ENCODE peak calls at places on chromosomes 7 and 10, in ten cellular contexts. One of them, this sample, is unnamed.
A peak's percentile ranks its signal among the peaks of the same experiment; 100 is the strongest.

GRCh38 chr7:1410992-1411391 is 48.3 kb downstream of the MICALL2 start:
- DNase-seq in CD4-positive, CD25-positive, alpha-beta regulatory T cell: no peak
- DNase-seq in NT2/D1: no peak
- DNase-seq in transverse colon: no peak
- DNase-seq in AG04450: no peak
- DNase-seq in breast epithelium: no peak
- DNase-seq in hepatocyte: no peak
- DNase-seq in thoracic aorta: no peak
- DNase-seq in psoas muscle: no peak
- DNase-seq in tibial artery: no peak
- DNase-seq in this sample: no peak

GRCh38 chr10:8086315-8086714 is 31.8 kb downstream of the GATA3 start:
- DNase-seq in tibial artery: no peak
- DNase-seq in thoracic aorta: no peak
- DNase-seq in psoas muscle: no peak
- DNase-seq in transverse colon: no peak
- DNase-seq in breast epithelium: no peak
- DNase-seq in CD4-positive, CD25-positive, alpha-beta regulatory T cell: no peak
- DNase-seq in NT2/D1: no peak
- DNase-seq in hepatocyte: no peak
- DNase-seq in AG04450: no peak
- DNase-seq in this sample: no peak

GRCh38 chr7:1669954-1670893 is at the start of gene ELFN1:
- DNase-seq in transverse colon: no peak
- DNase-seq in hepatocyte: peak; percentile 79
- DNase-seq in NT2/D1: peak; percentile 82
- DNase-seq in breast epithelium: no peak
- DNase-seq in psoas muscle: peak; percentile 10
- DNase-seq in thoracic aorta: no peak
- DNase-seq in CD4-positive, CD25-positive, alpha-beta regulatory T cell: no peak
- DNase-seq in AG04450: no peak
- DNase-seq in tibial artery: peak; percentile 7
- DNase-seq in this sample: no peak

GRCh38 chr7:57646901-57647246 is 196.9 kb downstream of the ZNF716 start:
- DNase-seq in hepatocyte: no peak
- DNase-seq in tibial artery: no peak
- DNase-seq in transverse colon: no peak
- DNase-seq in psoas muscle: no peak
- DNase-seq in thoracic aorta: no peak
- DNase-seq in NT2/D1: no peak
- DNase-seq in CD4-positive, CD25-positive, alpha-beta regulatory T cell: no peak
- DNase-seq in breast epithelium: no peak
- DNase-seq in AG04450: no peak
- DNase-seq in this sample: no peak

GRCh38 chr10:57262908-57263307 is 901.8 kb upstream of the ZWINT start:
- DNase-seq in AG04450: no peak
- DNase-seq in hepatocyte: no peak
- DNase-seq in breast epithelium: no peak
- DNase-seq in NT2/D1: no peak
- DNase-seq in psoas muscle: no peak
- DNase-seq in transverse colon: no peak
- DNase-seq in CD4-positive, CD25-positive, alpha-beta regulatory T cell: no peak
- DNase-seq in thoracic aorta: no peak
- DNase-seq in tibial artery: no peak
- DNase-seq in this sample: no peak

GRCh38 chr10:115092555-115093285 is 445 bp upstream of the ATRNL1 start:
- DNase-seq in CD4-positive, CD25-positive, alpha-beta regulatory T cell: peak; percentile 1
- DNase-seq in thoracic aorta: no peak
- DNase-seq in NT2/D1: peak; percentile 25
- DNase-seq in transverse colon: peak; percentile 14
- DNase-seq in AG04450: no peak
- DNase-seq in breast epithelium: no peak
- DNase-seq in hepatocyte: peak; percentile 68
- DNase-seq in tibial artery: no peak
- DNase-seq in psoas muscle: peak; percentile 29
- DNase-seq in this sample: peak; percentile 14

GRCh38 chr10:6840766-6841165 is 260.7 kb upstream of the PRKCQ start:
- DNase-seq in hepatocyte: no peak
- DNase-seq in CD4-positive, CD25-positive, alpha-beta regulatory T cell: no peak
- DNase-seq in tibial artery: no peak
- DNase-seq in thoracic aorta: no peak
- DNase-seq in psoas muscle: no peak
- DNase-seq in NT2/D1: no peak
- DNase-seq in breast epithelium: no peak
- DNase-seq in AG04450: peak; percentile 6
- DNase-seq in transverse colon: no peak
- DNase-seq in this sample: no peak

GRCh38 chr7:148303295-148304013 is 287.1 kb upstream of the C7orf33 start:
- DNase-seq in tibial artery: peak; percentile 82
- DNase-seq in psoas muscle: peak; percentile 76
- DNase-seq in transverse colon: peak; percentile 39
- DNase-seq in AG04450: no peak
- DNase-seq in breast epithelium: peak; percentile 53
- DNase-seq in NT2/D1: no peak
- DNase-seq in hepatocyte: peak; percentile 80
- DNase-seq in CD4-positive, CD25-positive, alpha-beta regulatory T cell: no peak
- DNase-seq in thoracic aorta: peak; percentile 25
- DNase-seq in this sample: no peak

GRCh38 chr7:33334349-33334748 is 205.0 kb downstream of the BBS9 start:
- DNase-seq in tibial artery: no peak
- DNase-seq in AG04450: no peak
- DNase-seq in thoracic aorta: no peak
- DNase-seq in psoas muscle: no peak
- DNase-seq in CD4-positive, CD25-positive, alpha-beta regulatory T cell: no peak
- DNase-seq in NT2/D1: peak; percentile 44
- DNase-seq in hepatocyte: peak; percentile 26
- DNase-seq in transverse colon: no peak
- DNase-seq in breast epithelium: no peak
- DNase-seq in this sample: no peak

GRCh38 chr7:136857573-136857972 is 10.9 kb upstream of the CHRM2 start:
- DNase-seq in hepatocyte: peak; percentile 23
- DNase-seq in thoracic aorta: no peak
- DNase-seq in breast epithelium: no peak
- DNase-seq in CD4-positive, CD25-positive, alpha-beta regulatory T cell: no peak
- DNase-seq in transverse colon: no peak
- DNase-seq in psoas muscle: no peak
- DNase-seq in AG04450: no peak
- DNase-seq in NT2/D1: no peak
- DNase-seq in tibial artery: no peak
- DNase-seq in this sample: no peak

GRCh38 chr7:95440394-95441038 is 5.7 kb upstream of the PON2 start:
- DNase-seq in thoracic aorta: no peak
- DNase-seq in NT2/D1: no peak
- DNase-seq in hepatocyte: peak; percentile 40
- DNase-seq in breast epithelium: no peak
- DNase-seq in tibial artery: no peak
- DNase-seq in AG04450: no peak
- DNase-seq in CD4-positive, CD25-positive, alpha-beta regulatory T cell: no peak
- DNase-seq in psoas muscle: no peak
- DNase-seq in transverse colon: no peak
- DNase-seq in this sample: no peak

GRCh38 chr7:66682350-66683093 is 53.8 kb downstream of the KCTD7 start:
- DNase-seq in breast epithelium: no peak
- DNase-seq in transverse colon: no peak
- DNase-seq in psoas muscle: peak; percentile 51
- DNase-seq in tibial artery: no peak
- DNase-seq in AG04450: no peak
- DNase-seq in thoracic aorta: peak; percentile 33
- DNase-seq in NT2/D1: no peak
- DNase-seq in CD4-positive, CD25-positive, alpha-beta regulatory T cell: no peak
- DNase-seq in hepatocyte: no peak
- DNase-seq in this sample: no peak

GRCh38 chr7:90222811-90223725 is 11.5 kb downstream of the STEAP2 start:
- DNase-seq in tibial artery: peak; percentile 32
- DNase-seq in breast epithelium: peak; percentile 56
- DNase-seq in transverse colon: no peak
- DNase-seq in hepatocyte: no peak
- DNase-seq in AG04450: peak; percentile 56
- DNase-seq in NT2/D1: no peak
- DNase-seq in thoracic aorta: no peak
- DNase-seq in CD4-positive, CD25-positive, alpha-beta regulatory T cell: no peak
- DNase-seq in psoas muscle: peak; percentile 60
- DNase-seq in this sample: no peak

GRCh38 chr10:7421519-7421918 is 10.7 kb upstream of the SFMBT2 start:
- DNase-seq in AG04450: no peak
- DNase-seq in psoas muscle: no peak
- DNase-seq in transverse colon: no peak
- DNase-seq in thoracic aorta: no peak
- DNase-seq in CD4-positive, CD25-positive, alpha-beta regulatory T cell: no peak
- DNase-seq in NT2/D1: no peak
- DNase-seq in breast epithelium: no peak
- DNase-seq in hepatocyte: no peak
- DNase-seq in tibial artery: no peak
- DNase-seq in this sample: no peak

GRCh38 chr7:86201767-86202166 is 441.9 kb upstream of the GRM3 start:
- DNase-seq in psoas muscle: no peak
- DNase-seq in NT2/D1: no peak
- DNase-seq in transverse colon: no peak
- DNase-seq in breast epithelium: no peak
- DNase-seq in thoracic aorta: no peak
- DNase-seq in AG04450: no peak
- DNase-seq in tibial artery: no peak
- DNase-seq in hepatocyte: no peak
- DNase-seq in CD4-positive, CD25-positive, alpha-beta regulatory T cell: no peak
- DNase-seq in this sample: no peak

GRCh38 chr7:97466999-97467398 is 264.9 kb upstream of the TAC1 start:
- DNase-seq in thoracic aorta: no peak
- DNase-seq in breast epithelium: no peak
- DNase-seq in AG04450: no peak
- DNase-seq in CD4-positive, CD25-positive, alpha-beta regulatory T cell: no peak
- DNase-seq in tibial artery: no peak
- DNase-seq in hepatocyte: no peak
- DNase-seq in transverse colon: no peak
- DNase-seq in NT2/D1: no peak
- DNase-seq in psoas muscle: no peak
- DNase-seq in this sample: no peak

DNA sequence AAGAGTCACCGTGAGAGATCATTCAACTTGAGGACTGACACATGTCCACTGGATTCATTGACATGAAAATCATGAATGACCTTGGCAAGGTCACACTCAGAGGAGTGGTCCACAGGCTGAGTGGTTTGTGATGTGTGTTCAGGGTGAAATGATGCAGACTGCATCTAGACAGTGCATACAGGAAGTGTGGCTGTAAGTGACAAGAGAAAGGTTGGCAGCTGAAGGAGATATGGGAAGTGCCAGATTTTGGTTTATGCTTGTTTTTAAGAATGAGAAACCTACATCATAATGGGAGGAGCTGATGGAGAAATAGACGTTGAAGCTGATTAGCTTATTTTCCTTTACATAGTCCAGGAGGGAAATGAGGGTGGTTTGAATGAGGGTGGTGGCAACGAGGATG is 64.8 kb upstream of the VIPR2 start:
- DNase-seq in psoas muscle: no peak
- DNase-seq in transverse colon: no peak
- DNase-seq in hepatocyte: no peak
- DNase-seq in NT2/D1: no peak
- DNase-seq in CD4-positive, CD25-positive, alpha-beta regulatory T cell: no peak
- DNase-seq in thoracic aorta: no peak
- DNase-seq in tibial artery: no peak
- DNase-seq in breast epithelium: no peak
- DNase-seq in AG04450: no peak
- DNase-seq in this sample: no peak
- H3K9me3 ChIP-seq in psoas muscle: no peaks in the 10 kb centered on the region
- H3K9me3 ChIP-seq in transverse colon: no peaks in the 10 kb centered on the region
- H3K9me3 ChIP-seq in hepatocyte: no peaks in the 10 kb centered on the region
- H3K9me3 ChIP-seq in NT2/D1: no peaks in the 10 kb centered on the region
- H3K9me3 ChIP-seq in CD4-positive, CD25-positive, alpha-beta regulatory T cell: no peaks in the 10 kb centered on the region
- H3K9me3 ChIP-seq in thoracic aorta: no peaks in the 10 kb centered on the region
- H3K9me3 ChIP-seq in tibial artery: no peaks in the 10 kb centered on the region
- H3K9me3 ChIP-seq in breast epithelium: no peaks in the 10 kb centered on the region
- H3K9me3 ChIP-seq in AG04450: peaks cover 39% of the 10 kb centered on the region
- H3K9me3 ChIP-seq in this sample: no peaks in the 10 kb centered on the region

DNA sequence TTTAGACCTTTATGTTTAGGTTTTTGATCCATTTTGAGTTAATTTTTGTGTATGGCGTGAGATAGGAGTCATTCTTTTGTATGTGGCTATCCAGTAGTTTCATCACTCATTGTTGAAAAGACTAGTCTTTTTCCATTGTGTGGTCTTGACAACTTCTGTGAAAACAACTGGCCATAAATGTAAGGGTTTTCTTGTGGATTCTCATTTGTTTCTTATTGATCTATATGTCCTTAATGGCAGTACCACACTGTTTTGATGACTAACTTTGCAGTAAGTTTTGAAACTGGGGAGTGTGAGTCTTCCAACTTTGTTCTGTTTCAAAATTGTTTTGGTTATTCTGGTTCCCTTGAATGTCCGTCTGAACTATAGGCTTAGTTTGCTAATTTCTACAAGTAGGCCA is 16.3 kb downstream of the SEPTIN7 start:
- DNase-seq in NT2/D1: no peak
- DNase-seq in breast epithelium: no peak
- DNase-seq in CD4-positive, CD25-positive, alpha-beta regulatory T cell: no peak
- DNase-seq in thoracic aorta: no peak
- DNase-seq in AG04450: no peak
- DNase-seq in transverse colon: no peak
- DNase-seq in hepatocyte: no peak
- DNase-seq in psoas muscle: no peak
- DNase-seq in tibial artery: no peak
- DNase-seq in this sample: no peak
- H3K9me3 ChIP-seq in NT2/D1: no peaks in the 10 kb centered on the region
- H3K9me3 ChIP-seq in breast epithelium: peaks cover 17% of the 10 kb centered on the region
- H3K9me3 ChIP-seq in CD4-positive, CD25-positive, alpha-beta regulatory T cell: peaks cover 18% of the 10 kb centered on the region
- H3K9me3 ChIP-seq in thoracic aorta: peaks cover 5% of the 10 kb centered on the region
- H3K9me3 ChIP-seq in AG04450: no peaks in the 10 kb centered on the region
- H3K9me3 ChIP-seq in transverse colon: no peaks in the 10 kb centered on the region
- H3K9me3 ChIP-seq in hepatocyte: no peaks in the 10 kb centered on the region
- H3K9me3 ChIP-seq in psoas muscle: peaks cover 13% of the 10 kb centered on the region
- H3K9me3 ChIP-seq in tibial artery: no peaks in the 10 kb centered on the region
- H3K9me3 ChIP-seq in this sample: peaks cover 2% of the 10 kb centered on the region

DNA sequence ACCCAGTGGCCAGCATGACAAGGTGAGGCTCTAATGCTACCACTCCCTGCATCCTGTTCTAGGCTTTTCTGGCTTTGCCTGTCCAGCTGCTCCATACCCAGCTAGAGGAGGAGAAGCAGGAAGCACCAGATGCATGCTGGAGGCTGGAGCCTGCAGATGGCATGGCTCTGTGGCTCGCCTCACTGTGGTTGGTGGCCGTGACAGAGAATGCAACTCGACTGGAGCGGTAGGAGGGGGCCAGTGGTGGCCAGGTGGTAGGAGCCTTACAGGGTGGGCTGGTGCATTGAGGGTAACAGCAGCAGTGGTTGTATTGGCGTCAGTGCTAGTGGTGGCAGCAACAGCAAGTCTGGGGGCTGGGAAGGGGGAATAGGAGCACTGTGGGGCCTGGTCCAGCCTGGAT is 128.6 kb downstream of the ZNF248 start:
- DNase-seq in hepatocyte: no peak
- DNase-seq in thoracic aorta: no peak
- DNase-seq in tibial artery: no peak
- DNase-seq in breast epithelium: no peak
- DNase-seq in transverse colon: no peak
- DNase-seq in NT2/D1: no peak
- DNase-seq in psoas muscle: no peak
- DNase-seq in AG04450: no peak
- DNase-seq in CD4-positive, CD25-positive, alpha-beta regulatory T cell: no peak
- DNase-seq in this sample: no peak
- H3K9me3 ChIP-seq in hepatocyte: peaks cover 3% of the 10 kb centered on the region
- H3K9me3 ChIP-seq in thoracic aorta: no peaks in the 10 kb centered on the region
- H3K9me3 ChIP-seq in tibial artery: no peaks in the 10 kb centered on the region
- H3K9me3 ChIP-seq in breast epithelium: no peaks in the 10 kb centered on the region
- H3K9me3 ChIP-seq in transverse colon: no peaks in the 10 kb centered on the region
- H3K9me3 ChIP-seq in NT2/D1: peaks cover 51% of the 10 kb centered on the region
- H3K9me3 ChIP-seq in psoas muscle: no peaks in the 10 kb centered on the region
- H3K9me3 ChIP-seq in AG04450: peaks cover 32% of the 10 kb centered on the region
- H3K9me3 ChIP-seq in CD4-positive, CD25-positive, alpha-beta regulatory T cell: no peaks in the 10 kb centered on the region
- H3K9me3 ChIP-seq in this sample: no peaks in the 10 kb centered on the region

GRCh38 chr7:132345730-132346129 is 230.5 kb downstream of the PLXNA4 start:
- DNase-seq in psoas muscle: no peak
- DNase-seq in hepatocyte: no peak
- DNase-seq in breast epithelium: no peak
- DNase-seq in transverse colon: no peak
- DNase-seq in AG04450: no peak
- DNase-seq in tibial artery: no peak
- DNase-seq in NT2/D1: no peak
- DNase-seq in CD4-positive, CD25-positive, alpha-beta regulatory T cell: no peak
- DNase-seq in thoracic aorta: no peak
- DNase-seq in this sample: no peak
- H3K9me3 ChIP-seq in psoas muscle: no peaks in the 10 kb centered on the region
- H3K9me3 ChIP-seq in hepatocyte: no peaks in the 10 kb centered on the region
- H3K9me3 ChIP-seq in breast epithelium: no peaks in the 10 kb centered on the region
- H3K9me3 ChIP-seq in transverse colon: no peaks in the 10 kb centered on the region
- H3K9me3 ChIP-seq in AG04450: no peaks in the 10 kb centered on the region
- H3K9me3 ChIP-seq in tibial artery: no peaks in the 10 kb centered on the region
- H3K9me3 ChIP-seq in NT2/D1: no peaks in the 10 kb centered on the region
- H3K9me3 ChIP-seq in CD4-positive, CD25-positive, alpha-beta regulatory T cell: no peaks in the 10 kb centered on the region
- H3K9me3 ChIP-seq in thoracic aorta: no peaks in the 10 kb centered on the region
- H3K9me3 ChIP-seq in this sample: no peaks in the 10 kb centered on the region

This sample was measured in T-helper 17 cell.